ENCODE peak calls at places on chromosome 5, in four cellular contexts. Q is astrocyte of the spinal cord, O is endodermal cell, X is amniotic epithelial cell. R is an unnamed sample.

GRCh38 chr5:75050415-75050814 is 1.9 kb downstream of the GCNT4 start:
- DNase-seq in Q (no peak), O (peak), X (peak), R (no peak)

GRCh38 chr5:943201-943873 is 50.7 kb downstream of the TRIP13 start:
- DNase-seq in Q (no peak), O (no peak), X (no peak), R (no peak)

GRCh38 chr5:74326571-74327338 is 313.8 kb downstream of the ENC1 start:
- DNase-seq in Q (peak), O (no peak), X (peak), R (peak)

GRCh38 chr5:142883025-142883424 is 112.8 kb downstream of the ARHGAP26 start:
- DNase-seq in Q (no peak), O (no peak), X (peak), R (no peak)

GRCh38 chr5:10689391-10690081 is 71.5 kb downstream of the DAP start:
- DNase-seq in Q (no peak), O (peak), X (peak), R (no peak)

GRCh38 chr5:424259-425110 is 18.5 kb upstream of the EXOC3 start:
- DNase-seq in Q (no peak), O (peak), X (peak), R (no peak)

GRCh38 chr5:140108093-140109049 is 5.5 kb upstream of the PURA start:
- DNase-seq in Q (no peak), O (peak), X (no peak), R (peak)

GRCh38 chr5:147949711-147950573 is 43.6 kb upstream of the C5orf46 start:
- DNase-seq in Q (peak), O (no peak), X (peak), R (peak)

GRCh38 chr5:181261320-181262085 is 560 bp upstream of the TRIM52 start:
- DNase-seq in Q (peak), O (peak), X (peak), R (peak)

GRCh38 chr5:113433862-113434612 is 752 bp downstream of the TSSK1B start:
- DNase-seq in Q (no peak), O (no peak), X (no peak), R (no peak)

R was measured in foreskin keratinocyte.